ENCODE peak calls at places on chromosomes 7 and 10, in eight cellular contexts. C, K, Q, O, H, F, N and I are unnamed samples.

GRCh38 chr10:85430991-85431390 is 935.6 kb downstream of the GRID1 start:
- DNase-seq in C (no peak), K (no peak), Q (no peak), O (no peak), H (peak; percentile 19), F (no peak), N (no peak), I (no peak)

GRCh38 chr7:86788948-86789347 is 145.2 kb downstream of the GRM3 start:
- DNase-seq in C (no peak), K (no peak), Q (no peak), O (no peak), H (no peak), F (peak; percentile 42), N (no peak), I (no peak)

GRCh38 chr7:96800824-96801223 is 91.2 kb upstream of the SEM1 start:
- DNase-seq in C (no peak), K (no peak), Q (no peak), O (peak; percentile 93), H (peak; percentile 49), F (no peak), N (no peak), I (no peak)

GRCh38 chr7:66564045-66564444 is 64.6 kb upstream of the KCTD7 start:
- DNase-seq in C (no peak), K (no peak), Q (no peak), O (no peak), H (no peak), F (no peak), N (no peak), I (no peak)

GRCh38 chr7:137695942-137696341 is 150.8 kb downstream of the DGKI start:
- DNase-seq in C (no peak), K (no peak), Q (no peak), O (peak; percentile 92), H (no peak), F (no peak), N (no peak), I (no peak)

GRCh38 chr7:141697211-141697871 is 4.6 kb downstream of the DENND11 start:
- DNase-seq in C (no peak), K (no peak), Q (no peak), O (no peak), H (peak; percentile 78), F (no peak), N (no peak), I (peak; percentile 23)

GRCh38 chr7:815284-816216 is 16.7 kb upstream of the SUN1 start:
- DNase-seq in C (peak; percentile 46), K (no peak), Q (no peak), O (no peak), H (no peak), F (no peak), N (no peak), I (no peak)

GRCh38 chr10:120433176-120433575 is 23.9 kb upstream of the PLPP4 start:
- DNase-seq in C (no peak), K (no peak), Q (no peak), O (no peak), H (no peak), F (no peak), N (no peak), I (no peak)

GRCh38 chr7:104252409-104253134 is 44.8 kb upstream of the ORC5 start:
- DNase-seq in C (no peak), K (no peak), Q (no peak), O (no peak), H (peak; percentile 4), F (no peak), N (no peak), I (no peak)

GRCh38 chr7:43650457-43651052 is 67.6 kb downstream of the STK17A start:
- DNase-seq in C (no peak), K (no peak), Q (no peak), O (no peak), H (no peak), F (no peak), N (no peak), I (peak; percentile 69)

GRCh38 chr10:99532687-99533495 is at the start of gene NKX2-3:
- DNase-seq in C (peak; percentile 90), K (no peak), Q (peak; percentile 18), O (no peak), H (no peak), F (peak; percentile 74), N (no peak), I (no peak)

GRCh38 chr10:124996854-124997215 is 54.9 kb downstream of the ZRANB1 start:
- DNase-seq in C (peak; percentile 4), K (no peak), Q (no peak), O (no peak), H (no peak), F (no peak), N (no peak), I (no peak)

GRCh38 chr10:68208424-68209042 is 23.4 kb downstream of the ATOH7 start:
- DNase-seq in C (peak; percentile 71), K (no peak), Q (peak; percentile 10), O (peak; percentile 54), H (peak; percentile 76), F (peak; percentile 28), N (peak; percentile 67), I (peak; percentile 52)

GRCh38 chr7:141027043-141027442 is 12.3 kb upstream of the MRPS33 start:
- DNase-seq in C (no peak), K (no peak), Q (no peak), O (no peak), H (no peak), F (no peak), N (no peak), I (no peak)

GRCh38 chr7:157250605-157251228 is 86.1 kb upstream of the DNAJB6 start:
- DNase-seq in C (peak; percentile 35), K (no peak), Q (peak; percentile 29), O (no peak), H (peak; percentile 79), F (peak; percentile 68), N (peak; percentile 39), I (no peak)

GRCh38 chr10:106111241-106111640 is 1053.3 kb downstream of the SORCS1 start:
- DNase-seq in C (no peak), K (no peak), Q (no peak), O (no peak), H (peak; percentile 56), F (no peak), N (no peak), I (no peak)

GRCh38 chr10:23452010-23452655 is 13.3 kb downstream of the OTUD1 start:
- DNase-seq in C (no peak), K (no peak), Q (no peak), O (no peak), H (no peak), F (no peak), N (no peak), I (no peak)

GRCh38 chr10:23448802-23449570 is 10.1 kb downstream of the OTUD1 start:
- DNase-seq in C (no peak), K (no peak), Q (no peak), O (no peak), H (peak; percentile 15), F (peak; percentile 69), N (no peak), I (no peak)

GRCh38 chr10:23445591-23445990 is 6.7 kb downstream of the OTUD1 start:
- DNase-seq in C (no peak), K (no peak), Q (no peak), O (no peak), H (no peak), F (no peak), N (no peak), I (no peak)

GRCh38 chr10:23449677-23450220 is 10.9 kb downstream of the OTUD1 start:
- DNase-seq in C (no peak), K (no peak), Q (no peak), O (no peak), H (no peak), F (no peak), N (no peak), I (no peak)

GRCh38 chr10:23448323-23448722 is 9.4 kb downstream of the OTUD1 start:
- DNase-seq in C (no peak), K (no peak), Q (no peak), O (no peak), H (no peak), F (no peak), N (no peak), I (no peak)
- TF ChIP-seq CTCF in C (no peak), K (no peak), Q (no peak), O (no peak), H (no peak), F (no peak), N (no peak), I (no peak)

DNA sequence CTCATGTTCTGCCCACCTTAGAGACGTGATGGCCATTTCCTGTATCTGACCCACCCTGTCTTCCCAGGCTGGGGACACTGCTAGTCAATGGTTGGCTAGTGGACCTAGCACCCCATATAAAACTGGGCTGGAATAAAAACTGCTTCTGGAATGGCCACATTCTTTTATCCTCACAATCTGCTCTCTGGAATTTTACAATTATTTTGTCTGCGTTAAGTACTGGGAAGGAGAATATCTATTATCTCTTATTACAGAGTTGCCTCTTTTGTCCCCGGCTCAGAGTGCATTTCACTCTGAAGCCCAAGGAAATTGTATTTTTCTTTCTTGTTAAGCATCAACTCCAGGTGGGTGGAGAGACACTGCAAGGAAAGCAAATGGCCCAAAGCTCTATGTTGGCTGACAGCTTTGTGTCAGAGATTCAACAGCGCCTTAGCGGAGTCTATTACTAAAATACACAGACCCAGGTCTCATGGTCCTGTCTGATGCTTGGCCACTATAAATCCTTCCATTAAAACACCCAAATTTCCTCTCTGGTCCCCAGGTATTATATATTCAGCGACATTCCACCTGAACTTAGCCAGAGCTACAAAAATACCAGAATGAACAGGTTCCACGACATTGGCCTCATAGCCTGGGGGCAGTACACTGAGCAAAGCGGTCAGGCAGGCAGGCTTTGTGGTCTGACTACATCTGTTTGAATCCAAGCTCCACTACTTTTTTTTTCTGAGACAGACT is 121.7 kb downstream of the PRPF18 start:
- DNase-seq in C (no peak), K (no peak), Q (no peak), O (peak; percentile 59), H (peak; percentile 89), F (no peak), N (no peak), I (no peak)
- H3K4me3 ChIP-seq in C (no peak overlapping the region), K (peak overlapping the region; percentile 72), Q (peak overlapping the region; percentile 64), O (no peak overlapping the region), H (peak overlapping the region; percentile 84), F (no peak overlapping the region), N (peak overlapping the region; percentile 90), I (peak overlapping the region; percentile 70)

GRCh38 chr10:21020545-21020944 is 123.4 kb upstream of the NEBL start:
- DNase-seq in C (peak; percentile 14), K (no peak), Q (no peak), O (no peak), H (peak; percentile 13), F (peak; percentile 45), N (no peak), I (no peak)
- TF ChIP-seq CTCF in C (no peak), K (no peak), Q (no peak), O (peak; percentile 34), H (peak; percentile 34), F (peak; percentile 64), N (peak; percentile 31), I (peak; percentile 21)

GRCh38 chr10:50653758-50654157 is 30.0 kb upstream of the SGMS1 start:
- DNase-seq in C (no peak), K (no peak), Q (no peak), O (no peak), H (no peak), F (no peak), N (no peak), I (no peak)

GRCh38 chr10:50653142-50653541 is 29.4 kb upstream of the SGMS1 start:
- DNase-seq in C (no peak), K (no peak), Q (no peak), O (peak; percentile 14), H (peak; percentile 42), F (peak; percentile 64), N (no peak), I (peak; percentile 10)

GRCh38 chr10:50658165-50658564 is 34.4 kb upstream of the SGMS1 start:
- DNase-seq in C (no peak), K (no peak), Q (no peak), O (no peak), H (no peak), F (no peak), N (no peak), I (no peak)
- H3K4me3 ChIP-seq in C (no peak overlapping the region), K (no peak overlapping the region), Q (no peak overlapping the region), O (no peak overlapping the region), H (no peak overlapping the region), F (no peak overlapping the region), N (no peak overlapping the region), I (no peak overlapping the region)